ENCODE peak calls at places on chromosomes 5 and 9, in four cellular contexts. H is GM12878, E is K562, C is HL-60. Q is an unnamed sample.

GRCh38 chr5:43043400-43043756 is 3.3 kb upstream of the ANXA2R start:
- DNase-seq in H (no peak), E (no peak), C (no peak), Q (no peak)

GRCh38 chr9:14909631-14910177 is 524 bp downstream of the FREM1 start:
- DNase-seq in H (no peak), E (no peak), C (no peak), Q (no peak)

GRCh38 chr9:16458696-16459420 is 411.6 kb downstream of the BNC2 start:
- DNase-seq in H (peak; percentile 76), E (no peak), C (no peak), Q (no peak)

GRCh38 chr5:136066705-136067271 is 38.0 kb downstream of the TGFBI start:
- DNase-seq in H (no peak), E (no peak), C (no peak), Q (no peak)

GRCh38 chr9:129383415-129384088 is 205.5 kb upstream of the IER5L start:
- DNase-seq in H (peak; percentile 38), E (no peak), C (peak; percentile 90), Q (peak; percentile 87)

GRCh38 chr9:98148486-98148885 is 29.5 kb upstream of the TRIM14 start:
- DNase-seq in H (no peak), E (no peak), C (no peak), Q (no peak)

GRCh38 chr9:137550241-137550621 is at the start of gene PNPLA7:
- DNase-seq in H (no peak), E (peak; percentile 90), C (peak; percentile 50), Q (peak; percentile 53)

GRCh38 chr5:9789818-9790217 is 159.7 kb upstream of the TAS2R1 start:
- DNase-seq in H (no peak), E (no peak), C (no peak), Q (no peak)

GRCh38 chr5:128366147-128366546 is 171.9 kb downstream of the FBN2 start:
- DNase-seq in H (no peak), E (no peak), C (no peak), Q (no peak)

GRCh38 chr9:93060746-93061259 is 2.3 kb downstream of the SUSD3 start:
- DNase-seq in H (peak; percentile 40), E (peak; percentile 79), C (no peak), Q (no peak)

GRCh38 chr9:135076143-135076875 is 11.2 kb upstream of the OLFM1 start:
- DNase-seq in H (no peak), E (no peak), C (no peak), Q (no peak)

GRCh38 chr9:131524578-131525315 is 6.3 kb downstream of the UCK1 start:
- DNase-seq in H (no peak), E (no peak), C (no peak), Q (no peak)

GRCh38 chr5:66415208-66415607 is 181.0 kb upstream of the MAST4 start:
- DNase-seq in H (no peak), E (no peak), C (no peak), Q (no peak)

GRCh38 chr9:107782381-107782780 is 292.8 kb upstream of the KLF4 start:
- DNase-seq in H (no peak), E (no peak), C (no peak), Q (no peak)
- TF ChIP-seq SPI1 in H (no peak), E (no peak), C (no peak), Q (no peak)

DNA sequence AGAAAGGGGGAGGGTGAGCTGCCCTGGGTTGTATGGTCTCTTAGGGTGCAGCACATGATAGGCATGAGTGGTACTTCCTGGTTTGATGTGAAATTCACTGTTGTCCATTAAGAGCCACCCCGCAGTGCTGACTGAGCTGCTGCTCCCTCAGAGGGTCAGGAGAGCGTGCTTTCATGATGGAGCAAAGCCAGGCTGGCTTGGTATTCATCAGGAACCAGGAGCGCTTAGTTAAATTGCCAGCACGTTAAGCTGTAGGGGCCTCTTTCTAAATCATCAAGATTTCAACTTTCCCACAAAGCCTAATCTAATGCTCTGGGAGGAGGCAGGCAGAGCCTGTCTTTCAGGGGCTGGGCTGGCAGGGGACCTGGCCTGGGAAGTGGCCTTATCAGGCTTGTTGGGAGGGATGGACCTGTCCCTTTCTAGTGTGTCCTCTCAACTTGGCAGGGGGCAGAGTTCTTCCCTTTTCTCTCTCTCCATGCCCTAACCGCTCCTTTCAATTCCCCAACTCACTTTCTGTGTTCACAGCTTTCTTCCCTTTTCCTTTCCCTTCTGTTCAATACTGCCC is 7.9 kb downstream of the CYSTM1 start:
- DNase-seq in H (no peak), E (peak; percentile 61), C (no peak), Q (no peak)
- TF ChIP-seq SPI1 in H (no peak), E (no peak), C (no peak), Q (no peak)

DNA sequence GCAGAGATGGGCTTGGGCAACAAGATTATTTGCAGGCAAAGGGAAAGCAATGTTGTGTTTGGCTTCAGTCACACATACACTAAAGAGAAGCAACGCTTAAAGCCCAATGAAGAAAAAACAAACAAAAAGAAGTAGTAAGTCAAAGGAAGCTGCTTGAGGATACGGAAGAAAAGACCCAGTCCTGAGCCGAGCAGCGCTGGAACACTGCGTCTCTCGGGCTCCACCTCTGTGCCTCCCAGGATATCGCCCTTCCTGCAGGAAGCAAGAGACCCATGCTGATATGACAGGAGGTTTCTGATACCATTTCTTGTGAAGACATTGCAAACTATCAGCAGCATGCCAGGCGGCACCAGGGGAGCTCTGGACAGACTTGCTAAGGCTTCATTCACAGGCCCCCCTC is 9.9 kb downstream of the GNAQ start:
- DNase-seq in H (no peak), E (peak; percentile 74), C (no peak), Q (no peak)
- TF ChIP-seq SPI1 in H (no peak), E (no peak), C (no peak), Q (no peak)

DNA sequence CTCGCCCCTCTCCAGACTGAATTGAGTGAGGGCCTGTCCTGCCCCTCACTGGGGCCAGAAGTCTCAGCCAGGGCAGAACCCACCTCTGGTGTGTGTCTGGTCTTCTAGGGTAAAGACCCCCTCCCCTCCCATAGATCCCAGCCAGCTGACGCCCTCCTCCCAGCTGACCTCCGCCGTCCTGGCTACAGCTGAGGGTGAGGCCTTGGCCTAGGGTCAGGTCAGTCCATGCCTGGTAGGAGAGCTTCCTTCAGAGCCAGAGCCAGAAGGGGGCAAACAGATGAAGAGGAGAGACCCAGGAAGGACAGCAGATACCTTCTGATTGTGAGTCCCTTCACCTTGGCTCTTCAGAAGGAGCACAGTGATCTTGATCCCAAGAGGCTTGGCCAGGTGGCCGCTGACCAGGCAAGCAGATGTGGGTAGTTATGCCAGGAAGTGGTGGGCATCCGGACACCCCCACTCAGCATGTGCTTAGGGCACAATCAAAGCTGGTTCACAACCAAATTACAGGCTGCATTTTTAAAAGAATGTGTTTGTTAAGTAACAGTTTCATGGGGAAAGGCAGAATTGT is 29.8 kb downstream of the JADE2 start:
- DNase-seq in H (no peak), E (no peak), C (no peak), Q (no peak)
- TF ChIP-seq SPI1 in H (no peak), E (no peak), C (no peak), Q (no peak)

GRCh38 chr9:4237748-4238511 is 61.9 kb downstream of the GLIS3 start:
- DNase-seq in H (no peak), E (no peak), C (no peak), Q (no peak)
- TF ChIP-seq SPI1 in H (no peak), E (no peak), C (no peak), Q (peak; percentile 30)

GRCh38 chr9:124149992-124150391 is 107.8 kb upstream of the NEK6 start:
- DNase-seq in H (no peak), E (no peak), C (no peak), Q (no peak)
- TF ChIP-seq SPI1 in H (no peak), E (no peak), C (no peak), Q (no peak)

GRCh38 chr5:173032730-173033129 is 23.4 kb upstream of the CREBRF start:
- DNase-seq in H (no peak), E (no peak), C (no peak), Q (no peak)

GRCh38 chr5:173029499-173029921 is 26.6 kb upstream of the CREBRF start:
- DNase-seq in H (no peak), E (peak; percentile 74), C (no peak), Q (no peak)

GRCh38 chr5:173028811-173029327 is 27.3 kb upstream of the CREBRF start:
- DNase-seq in H (no peak), E (no peak), C (no peak), Q (no peak)

GRCh38 chr5:173025651-173026050 is 30.5 kb upstream of the CREBRF start:
- DNase-seq in H (no peak), E (no peak), C (no peak), Q (no peak)

DNA sequence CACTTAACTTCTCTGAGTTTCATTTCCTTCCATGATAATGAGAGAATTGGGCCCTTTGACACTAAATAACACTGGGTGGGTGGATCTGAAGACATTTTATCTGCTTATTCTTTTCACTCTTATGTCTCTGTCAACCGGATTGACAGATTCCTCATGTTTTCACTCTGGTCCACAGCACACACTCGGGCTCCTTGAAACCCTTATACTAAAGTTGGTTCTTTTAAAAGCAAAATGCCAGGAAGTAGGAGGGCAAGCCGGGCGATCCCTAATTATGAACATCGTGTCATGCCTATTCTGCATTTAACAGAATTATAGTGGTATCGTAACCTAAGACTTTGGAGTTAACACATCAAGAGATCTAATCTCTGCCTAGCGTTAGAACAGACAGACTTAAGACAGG is 28.2 kb upstream of the CREBRF start:
- DNase-seq in H (no peak), E (no peak), C (no peak), Q (no peak)
- TF ChIP-seq SPI1 in H (no peak), E (no peak), C (no peak), Q (peak; percentile 41)

GRCh38 chr5:69418559-69418958 is 3.6 kb downstream of the MARVELD2 start:
- DNase-seq in H (no peak), E (no peak), C (no peak), Q (no peak)

GRCh38 chr5:69416180-69416579 is 1.3 kb downstream of the MARVELD2 start:
- DNase-seq in H (no peak), E (no peak), C (no peak), Q (no peak)

GRCh38 chr5:69416699-69417098 is 1.8 kb downstream of the MARVELD2 start:
- DNase-seq in H (no peak), E (no peak), C (no peak), Q (no peak)

GRCh38 chr5:69415584-69415958 is 655 bp downstream of the MARVELD2 start:
- DNase-seq in H (no peak), E (no peak), C (no peak), Q (no peak)

GRCh38 chr5:69414885-69415583 is at the start of gene MARVELD2:
- DNase-seq in H (no peak), E (no peak), C (no peak), Q (peak; percentile 65)
- TF ChIP-seq SPI1 in H (no peak), E (no peak), C (no peak), Q (no peak)

Q was measured in GM12891.